ENCODE peak calls at places on chromosomes 3 and 15, in five cellular contexts. One of them, this sample, is unnamed.

GRCh38 chr3:59386165-59386564 is 336.3 kb upstream of the CFAP20DC start:
- DNase-seq in NAMALWA: peak
- DNase-seq in stimulated activated CD8-positive, alpha-beta memory T cell treated with anti-CD3 and anti-CD28 coated beads, Interleukin-12 subunit alpha, Interleukin-12 subunit beta, amount 100 ng/mL, for 4 hours: no peak
- DNase-seq in OCI-LY7: no peak
- DNase-seq in kidney tubule cell: peak
- DNase-seq in this sample: no peak

GRCh38 chr3:156174229-156174847 is 54.0 kb downstream of the KCNAB1 start:
- DNase-seq in kidney tubule cell: peak
- DNase-seq in stimulated activated CD8-positive, alpha-beta memory T cell treated with anti-CD3 and anti-CD28 coated beads, Interleukin-12 subunit alpha, Interleukin-12 subunit beta, amount 100 ng/mL, for 4 hours: no peak
- DNase-seq in NAMALWA: peak
- DNase-seq in OCI-LY7: no peak
- DNase-seq in this sample: no peak

GRCh38 chr3:60932669-60933068 is 318.6 kb downstream of the FHIT start:
- DNase-seq in stimulated activated CD8-positive, alpha-beta memory T cell treated with anti-CD3 and anti-CD28 coated beads, Interleukin-12 subunit alpha, Interleukin-12 subunit beta, amount 100 ng/mL, for 4 hours: no peak
- DNase-seq in NAMALWA: no peak
- DNase-seq in OCI-LY7: no peak
- DNase-seq in kidney tubule cell: peak
- DNase-seq in this sample: no peak

GRCh38 chr15:82081904-82082810 is 36.3 kb upstream of the MEX3B start:
- DNase-seq in stimulated activated CD8-positive, alpha-beta memory T cell treated with anti-CD3 and anti-CD28 coated beads, Interleukin-12 subunit alpha, Interleukin-12 subunit beta, amount 100 ng/mL, for 4 hours: no peak
- DNase-seq in OCI-LY7: no peak
- DNase-seq in kidney tubule cell: peak
- DNase-seq in NAMALWA: peak
- DNase-seq in this sample: no peak

GRCh38 chr3:127458698-127459097 is 131.8 kb downstream of the TPRA1 start:
- DNase-seq in OCI-LY7: peak
- DNase-seq in kidney tubule cell: peak
- DNase-seq in stimulated activated CD8-positive, alpha-beta memory T cell treated with anti-CD3 and anti-CD28 coated beads, Interleukin-12 subunit alpha, Interleukin-12 subunit beta, amount 100 ng/mL, for 4 hours: no peak
- DNase-seq in NAMALWA: peak
- DNase-seq in this sample: no peak

GRCh38 chr3:35772364-35773009 is 133.2 kb downstream of the ARPP21 start:
- DNase-seq in NAMALWA: no peak
- DNase-seq in kidney tubule cell: no peak
- DNase-seq in OCI-LY7: no peak
- DNase-seq in stimulated activated CD8-positive, alpha-beta memory T cell treated with anti-CD3 and anti-CD28 coated beads, Interleukin-12 subunit alpha, Interleukin-12 subunit beta, amount 100 ng/mL, for 4 hours: no peak
- DNase-seq in this sample: no peak

GRCh38 chr3:70603103-70603502 is 290.7 kb upstream of the MDFIC2 start:
- DNase-seq in stimulated activated CD8-positive, alpha-beta memory T cell treated with anti-CD3 and anti-CD28 coated beads, Interleukin-12 subunit alpha, Interleukin-12 subunit beta, amount 100 ng/mL, for 4 hours: no peak
- DNase-seq in OCI-LY7: no peak
- DNase-seq in kidney tubule cell: no peak
- DNase-seq in NAMALWA: no peak
- DNase-seq in this sample: no peak

GRCh38 chr3:8743911-8744310 is 10.3 kb downstream of the CAV3 start:
- DNase-seq in OCI-LY7: no peak
- DNase-seq in stimulated activated CD8-positive, alpha-beta memory T cell treated with anti-CD3 and anti-CD28 coated beads, Interleukin-12 subunit alpha, Interleukin-12 subunit beta, amount 100 ng/mL, for 4 hours: no peak
- DNase-seq in NAMALWA: no peak
- DNase-seq in kidney tubule cell: no peak
- DNase-seq in this sample: no peak

GRCh38 chr3:11059799-11060115 is 67.2 kb downstream of the SLC6A1 start:
- DNase-seq in NAMALWA: no peak
- DNase-seq in stimulated activated CD8-positive, alpha-beta memory T cell treated with anti-CD3 and anti-CD28 coated beads, Interleukin-12 subunit alpha, Interleukin-12 subunit beta, amount 100 ng/mL, for 4 hours: no peak
- DNase-seq in kidney tubule cell: no peak
- DNase-seq in OCI-LY7: no peak
- DNase-seq in this sample: no peak

GRCh38 chr3:133988631-133989161 is 41.0 kb downstream of the SLCO2A1 start:
- DNase-seq in OCI-LY7: no peak
- DNase-seq in kidney tubule cell: peak
- DNase-seq in stimulated activated CD8-positive, alpha-beta memory T cell treated with anti-CD3 and anti-CD28 coated beads, Interleukin-12 subunit alpha, Interleukin-12 subunit beta, amount 100 ng/mL, for 4 hours: no peak
- DNase-seq in NAMALWA: no peak
- DNase-seq in this sample: no peak

GRCh38 chr3:142844339-142844977 is 44.4 kb downstream of the PCOLCE2 start:
- DNase-seq in NAMALWA: peak
- DNase-seq in OCI-LY7: peak
- DNase-seq in stimulated activated CD8-positive, alpha-beta memory T cell treated with anti-CD3 and anti-CD28 coated beads, Interleukin-12 subunit alpha, Interleukin-12 subunit beta, amount 100 ng/mL, for 4 hours: no peak
- DNase-seq in kidney tubule cell: peak
- DNase-seq in this sample: peak

GRCh38 chr15:97692317-97693015 is 268.0 kb upstream of the ARRDC4 start:
- DNase-seq in kidney tubule cell: no peak
- DNase-seq in OCI-LY7: no peak
- DNase-seq in NAMALWA: no peak
- DNase-seq in stimulated activated CD8-positive, alpha-beta memory T cell treated with anti-CD3 and anti-CD28 coated beads, Interleukin-12 subunit alpha, Interleukin-12 subunit beta, amount 100 ng/mL, for 4 hours: no peak
- DNase-seq in this sample: no peak

GRCh38 chr3:107956991-107957467 is 133.8 kb downstream of the CD47 start:
- DNase-seq in stimulated activated CD8-positive, alpha-beta memory T cell treated with anti-CD3 and anti-CD28 coated beads, Interleukin-12 subunit alpha, Interleukin-12 subunit beta, amount 100 ng/mL, for 4 hours: no peak
- DNase-seq in NAMALWA: no peak
- DNase-seq in kidney tubule cell: no peak
- DNase-seq in OCI-LY7: no peak
- DNase-seq in this sample: no peak

GRCh38 chr3:170500995-170501394 is 82.3 kb downstream of the CLDN11 start:
- DNase-seq in kidney tubule cell: no peak
- DNase-seq in stimulated activated CD8-positive, alpha-beta memory T cell treated with anti-CD3 and anti-CD28 coated beads, Interleukin-12 subunit alpha, Interleukin-12 subunit beta, amount 100 ng/mL, for 4 hours: no peak
- DNase-seq in NAMALWA: no peak
- DNase-seq in OCI-LY7: no peak
- DNase-seq in this sample: no peak

GRCh38 chr15:101089579-101090459 is 162.0 kb downstream of the CHSY1 start:
- DNase-seq in OCI-LY7: no peak
- DNase-seq in stimulated activated CD8-positive, alpha-beta memory T cell treated with anti-CD3 and anti-CD28 coated beads, Interleukin-12 subunit alpha, Interleukin-12 subunit beta, amount 100 ng/mL, for 4 hours: no peak
- DNase-seq in NAMALWA: no peak
- DNase-seq in kidney tubule cell: no peak
- DNase-seq in this sample: no peak

GRCh38 chr15:58564967-58565366 is 133.2 kb downstream of the LIPC start:
- DNase-seq in stimulated activated CD8-positive, alpha-beta memory T cell treated with anti-CD3 and anti-CD28 coated beads, Interleukin-12 subunit alpha, Interleukin-12 subunit beta, amount 100 ng/mL, for 4 hours: no peak
- DNase-seq in NAMALWA: no peak
- DNase-seq in OCI-LY7: no peak
- DNase-seq in kidney tubule cell: no peak
- DNase-seq in this sample: no peak

GRCh38 chr15:90513448-90513847 is 16.3 kb upstream of the CRTC3 start:
- DNase-seq in stimulated activated CD8-positive, alpha-beta memory T cell treated with anti-CD3 and anti-CD28 coated beads, Interleukin-12 subunit alpha, Interleukin-12 subunit beta, amount 100 ng/mL, for 4 hours: no peak
- DNase-seq in OCI-LY7: no peak
- DNase-seq in kidney tubule cell: no peak
- DNase-seq in NAMALWA: no peak
- DNase-seq in this sample: no peak

GRCh38 chr15:101635944-101636727 is 16.0 kb downstream of the TM2D3 start:
- DNase-seq in OCI-LY7: no peak
- DNase-seq in kidney tubule cell: no peak
- DNase-seq in NAMALWA: no peak
- DNase-seq in stimulated activated CD8-positive, alpha-beta memory T cell treated with anti-CD3 and anti-CD28 coated beads, Interleukin-12 subunit alpha, Interleukin-12 subunit beta, amount 100 ng/mL, for 4 hours: no peak
- DNase-seq in this sample: no peak

GRCh38 chr3:174873832-174874231 is 14.7 kb downstream of the NAALADL2 start:
- DNase-seq in NAMALWA: no peak
- DNase-seq in stimulated activated CD8-positive, alpha-beta memory T cell treated with anti-CD3 and anti-CD28 coated beads, Interleukin-12 subunit alpha, Interleukin-12 subunit beta, amount 100 ng/mL, for 4 hours: no peak
- DNase-seq in kidney tubule cell: no peak
- DNase-seq in OCI-LY7: no peak
- DNase-seq in this sample: no peak

GRCh38 chr3:11288786-11289637 is 16.8 kb downstream of the ATG7 start:
- DNase-seq in stimulated activated CD8-positive, alpha-beta memory T cell treated with anti-CD3 and anti-CD28 coated beads, Interleukin-12 subunit alpha, Interleukin-12 subunit beta, amount 100 ng/mL, for 4 hours: no peak
- DNase-seq in OCI-LY7: no peak
- DNase-seq in NAMALWA: peak
- DNase-seq in kidney tubule cell: peak
- DNase-seq in this sample: peak

GRCh38 chr3:127203024-127203423 is 10.1 kb downstream of the PRR23E start:
- DNase-seq in stimulated activated CD8-positive, alpha-beta memory T cell treated with anti-CD3 and anti-CD28 coated beads, Interleukin-12 subunit alpha, Interleukin-12 subunit beta, amount 100 ng/mL, for 4 hours: no peak
- DNase-seq in NAMALWA: no peak
- DNase-seq in OCI-LY7: no peak
- DNase-seq in kidney tubule cell: no peak
- DNase-seq in this sample: no peak

GRCh38 chr15:59304807-59305206 is 67.9 kb downstream of the MYO1E start:
- DNase-seq in stimulated activated CD8-positive, alpha-beta memory T cell treated with anti-CD3 and anti-CD28 coated beads, Interleukin-12 subunit alpha, Interleukin-12 subunit beta, amount 100 ng/mL, for 4 hours: no peak
- DNase-seq in kidney tubule cell: no peak
- DNase-seq in NAMALWA: no peak
- DNase-seq in OCI-LY7: no peak
- DNase-seq in this sample: no peak

GRCh38 chr3:134937256-134938023 is 142.4 kb downstream of the EPHB1 start:
- DNase-seq in stimulated activated CD8-positive, alpha-beta memory T cell treated with anti-CD3 and anti-CD28 coated beads, Interleukin-12 subunit alpha, Interleukin-12 subunit beta, amount 100 ng/mL, for 4 hours: no peak
- DNase-seq in OCI-LY7: no peak
- DNase-seq in kidney tubule cell: peak
- DNase-seq in NAMALWA: no peak
- DNase-seq in this sample: no peak

GRCh38 chr3:82222401-82222800 is 461.0 kb upstream of the GBE1 start:
- DNase-seq in OCI-LY7: no peak
- DNase-seq in kidney tubule cell: no peak
- DNase-seq in stimulated activated CD8-positive, alpha-beta memory T cell treated with anti-CD3 and anti-CD28 coated beads, Interleukin-12 subunit alpha, Interleukin-12 subunit beta, amount 100 ng/mL, for 4 hours: no peak
- DNase-seq in NAMALWA: no peak
- DNase-seq in this sample: no peak

GRCh38 chr3:40237892-40238571 is 71.5 kb upstream of the EIF1B start:
- DNase-seq in OCI-LY7: no peak
- DNase-seq in stimulated activated CD8-positive, alpha-beta memory T cell treated with anti-CD3 and anti-CD28 coated beads, Interleukin-12 subunit alpha, Interleukin-12 subunit beta, amount 100 ng/mL, for 4 hours: no peak
- DNase-seq in kidney tubule cell: peak
- DNase-seq in NAMALWA: no peak
- DNase-seq in this sample: no peak

GRCh38 chr15:89378699-89379422 is 44.2 kb upstream of the POLG start:
- DNase-seq in OCI-LY7: no peak
- DNase-seq in kidney tubule cell: no peak
- DNase-seq in NAMALWA: no peak
- DNase-seq in stimulated activated CD8-positive, alpha-beta memory T cell treated with anti-CD3 and anti-CD28 coated beads, Interleukin-12 subunit alpha, Interleukin-12 subunit beta, amount 100 ng/mL, for 4 hours: no peak
- DNase-seq in this sample: no peak